ENCODE peak calls at places on chromosomes 4 and X, in ten cellular contexts. V is right lobe of liver, E is SK-N-MC, B is aorta, C is GM12865, I is endodermal cell, D is HCT116, P is mesenchymal stem cell, K is SK-N-SH, N is ovary. Z is an unnamed sample.

GRCh38 chr4:182918791-182919302 is 1.7 kb upstream of the DCTD start:
- DNase-seq in D (no peak), I (no peak), K (no peak), B (no peak), C (peak), V (no peak), N (no peak), E (no peak), P (peak), Z (peak)

GRCh38 chr4:7327341-7327885 is 107.3 kb downstream of the PSAPL1 start:
- DNase-seq in B (peak), I (no peak), E (no peak), V (no peak), N (no peak), K (no peak), C (no peak), D (no peak), P (no peak), Z (no peak)

GRCh38 chr4:156102411-156102810 is 148.7 kb upstream of the CTSO start:
- DNase-seq in V (no peak), E (peak), K (no peak), B (no peak), I (no peak), N (no peak), C (no peak), P (no peak), D (no peak), Z (no peak)

GRCh38 chr4:144295286-144295995 is 154.9 kb upstream of the GYPA start:
- DNase-seq in D (no peak), P (no peak), C (no peak), E (no peak), B (no peak), V (no peak), I (no peak), N (no peak), K (no peak), Z (no peak)

GRCh38 chr4:47213106-47213505 is 181.7 kb downstream of the GABRB1 start:
- DNase-seq in V (no peak), B (no peak), E (no peak), K (no peak), N (no peak), D (no peak), C (no peak), I (no peak), P (peak), Z (no peak)

GRCh38 chr4:165464338-165464737 is 85.5 kb downstream of the CPE start:
- DNase-seq in N (no peak), V (no peak), E (no peak), I (no peak), K (no peak), P (no peak), C (no peak), B (no peak), D (no peak), Z (no peak)

GRCh38 chrX:36443007-36443406 is 523.5 kb downstream of the CFAP47 start:
- DNase-seq in B (no peak), P (peak), V (no peak), N (no peak), E (no peak), K (no peak), I (no peak), D (no peak), C (no peak), Z (no peak)

GRCh38 chr4:8441499-8442091 is 1.0 kb downstream of the TRMT44 start:
- DNase-seq in V (no peak), K (no peak), B (no peak), P (no peak), E (no peak), D (no peak), I (no peak), N (no peak), C (no peak), Z (no peak)

GRCh38 chr4:8101213-8101781 is 57.3 kb downstream of the ABLIM2 start:
- DNase-seq in V (no peak), I (no peak), P (no peak), N (peak), E (no peak), D (no peak), C (no peak), B (no peak), K (no peak), Z (no peak)

GRCh38 chr4:110359076-110359475 is 116.9 kb upstream of the ENPEP start:
- DNase-seq in C (no peak), B (no peak), I (no peak), N (no peak), V (no peak), K (no peak), D (no peak), E (no peak), P (no peak), Z (no peak)

GRCh38 chr4:110361921-110362320 is 114.0 kb upstream of the ENPEP start:
- DNase-seq in B (no peak), P (peak), C (peak), I (no peak), E (peak), K (no peak), D (no peak), N (no peak), V (no peak), Z (peak)

GRCh38 chr4:110368409-110368808 is 107.5 kb upstream of the ENPEP start:
- DNase-seq in P (no peak), V (no peak), E (no peak), D (no peak), K (no peak), C (no peak), N (no peak), B (no peak), I (no peak), Z (no peak)

DNA sequence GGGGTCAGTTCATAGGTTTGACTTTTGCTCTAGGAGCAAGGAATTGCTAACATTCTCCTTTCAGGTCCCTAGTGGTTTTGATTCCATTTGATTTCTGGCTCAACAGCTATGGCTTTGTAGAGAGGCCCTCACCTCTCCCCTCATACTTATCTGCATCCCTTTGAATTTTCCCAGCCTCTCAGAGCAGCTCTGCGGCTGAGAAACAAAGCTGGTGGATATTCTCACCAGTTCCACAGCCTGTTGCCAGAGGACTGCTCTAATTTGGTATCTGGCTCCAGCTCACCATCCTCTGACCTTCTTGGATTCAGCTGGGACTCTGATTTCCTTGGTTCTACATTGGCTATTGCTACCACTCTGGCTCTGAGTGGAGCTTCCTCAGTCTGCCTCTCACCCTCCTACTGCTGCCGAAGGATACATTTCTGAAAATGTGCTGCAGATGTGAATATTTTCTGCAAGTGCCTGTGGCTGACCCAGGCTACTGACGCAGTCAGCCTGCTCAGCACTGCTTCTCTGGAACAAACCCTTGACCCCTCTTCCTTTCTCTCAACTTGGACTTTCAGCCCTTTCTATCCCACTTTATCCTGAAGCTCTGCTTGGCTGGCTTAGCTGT is 110.9 kb upstream of the ENPEP start:
- DNase-seq in E (no peak), P (peak), K (no peak), B (no peak), C (no peak), D (no peak), I (no peak), V (no peak), N (no peak), Z (no peak)
- H3K4me3 ChIP-seq in E (no peak), P (no peak), K (no peak), B (no peak), C (no peak), D (no peak), I (no peak), V (no peak), N (no peak), Z (no peak)

GRCh38 chr4:148447672-148448071 is 5.5 kb upstream of the NR3C2 start:
- DNase-seq in C (no peak), K (no peak), N (peak), V (no peak), E (peak), I (no peak), P (no peak), B (no peak), D (no peak), Z (no peak)
- H3K4me3 ChIP-seq in C (no peak), K (no peak), N (no peak), V (no peak), E (peak), I (no peak), P (no peak), B (no peak), D (no peak), Z (no peak)

GRCh38 chr4:118894034-118894433 is 5.4 kb downstream of the SYNPO2 start:
- DNase-seq in C (no peak), D (no peak), N (no peak), B (no peak), K (no peak), V (no peak), I (no peak), P (no peak), E (no peak), Z (no peak)
- H3K4me3 ChIP-seq in C (no peak), D (no peak), N (no peak), B (peak), K (no peak), V (no peak), I (no peak), P (no peak), E (no peak), Z (no peak)

GRCh38 chr4:38672247-38673071 is 8.5 kb downstream of the KLF3 start:
- DNase-seq in P (no peak), B (no peak), C (no peak), K (peak), I (peak), E (no peak), N (peak), V (no peak), D (no peak), Z (no peak)

GRCh38 chr4:38675167-38676121 is 11.4 kb downstream of the KLF3 start:
- DNase-seq in V (peak), C (peak), D (peak), N (peak), B (peak), K (peak), P (peak), E (peak), I (peak), Z (no peak)

GRCh38 chr4:38674206-38675144 is 10.5 kb downstream of the KLF3 start:
- DNase-seq in V (no peak), C (no peak), N (no peak), P (peak), K (peak), E (no peak), I (peak), D (no peak), B (no peak), Z (no peak)

GRCh38 chr4:38671594-38671943 is 7.6 kb downstream of the KLF3 start:
- DNase-seq in K (no peak), V (no peak), P (no peak), I (no peak), C (peak), E (no peak), N (no peak), B (no peak), D (no peak), Z (no peak)

DNA sequence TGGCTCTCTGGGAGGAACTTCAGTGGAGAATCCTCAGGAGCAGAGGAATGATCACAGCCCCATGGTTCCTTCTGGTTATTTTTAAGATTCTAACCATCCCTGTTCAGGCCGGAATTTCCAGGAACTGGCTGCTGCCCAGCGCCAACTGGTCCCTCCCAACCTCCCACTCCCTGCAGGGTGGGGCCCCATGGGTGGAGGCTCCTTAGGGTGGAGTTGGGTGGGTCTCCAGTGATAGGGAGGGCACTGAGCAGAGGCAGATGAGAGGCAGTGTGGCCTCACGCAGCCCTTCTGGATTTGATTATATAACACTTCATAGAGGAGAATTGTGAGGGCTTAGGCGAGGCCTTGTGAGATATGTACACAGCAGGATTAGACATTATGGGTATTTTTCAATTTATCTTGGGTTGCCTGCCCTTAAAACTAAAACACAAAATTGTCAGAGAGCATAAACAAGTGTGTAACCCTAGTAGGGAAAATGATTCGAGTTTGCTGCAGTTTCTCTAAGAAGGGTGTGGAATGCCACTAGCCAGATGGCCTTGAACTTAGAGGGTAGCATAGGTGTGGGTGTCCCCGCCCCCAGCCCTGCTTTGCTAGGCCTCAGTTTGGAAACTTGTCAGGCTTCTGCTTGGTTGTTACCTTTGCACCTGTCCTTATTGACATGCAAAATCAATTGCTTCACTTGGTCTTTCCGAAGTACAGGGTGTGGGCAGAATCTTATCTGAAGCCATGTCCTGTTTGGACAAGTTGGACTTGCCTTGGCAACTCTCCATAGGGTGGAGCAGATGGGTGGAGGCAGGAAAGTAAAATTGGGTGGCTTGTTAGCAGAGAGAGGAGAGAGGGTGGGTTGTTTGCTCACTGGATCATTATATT is 9.3 kb downstream of the KLF3 start:
- DNase-seq in E (no peak), B (peak), N (peak), I (peak), C (no peak), V (peak), P (no peak), D (peak), K (peak), Z (no peak)
- H3K4me3 ChIP-seq in E (peak), B (no peak), N (no peak), I (no peak), C (no peak), V (no peak), P (no peak), D (peak), K (no peak), Z (no peak)

GRCh38 chrX:7115557-7115956 is 32.0 kb upstream of the STS start:
- DNase-seq in C (peak), I (no peak), E (no peak), B (no peak), V (no peak), P (peak), K (no peak), D (no peak), N (peak), Z (no peak)
- H3K4me3 ChIP-seq in C (no peak), I (no peak), E (no peak), B (no peak), V (no peak), P (no peak), K (no peak), D (no peak), N (no peak), Z (no peak)

DNA sequence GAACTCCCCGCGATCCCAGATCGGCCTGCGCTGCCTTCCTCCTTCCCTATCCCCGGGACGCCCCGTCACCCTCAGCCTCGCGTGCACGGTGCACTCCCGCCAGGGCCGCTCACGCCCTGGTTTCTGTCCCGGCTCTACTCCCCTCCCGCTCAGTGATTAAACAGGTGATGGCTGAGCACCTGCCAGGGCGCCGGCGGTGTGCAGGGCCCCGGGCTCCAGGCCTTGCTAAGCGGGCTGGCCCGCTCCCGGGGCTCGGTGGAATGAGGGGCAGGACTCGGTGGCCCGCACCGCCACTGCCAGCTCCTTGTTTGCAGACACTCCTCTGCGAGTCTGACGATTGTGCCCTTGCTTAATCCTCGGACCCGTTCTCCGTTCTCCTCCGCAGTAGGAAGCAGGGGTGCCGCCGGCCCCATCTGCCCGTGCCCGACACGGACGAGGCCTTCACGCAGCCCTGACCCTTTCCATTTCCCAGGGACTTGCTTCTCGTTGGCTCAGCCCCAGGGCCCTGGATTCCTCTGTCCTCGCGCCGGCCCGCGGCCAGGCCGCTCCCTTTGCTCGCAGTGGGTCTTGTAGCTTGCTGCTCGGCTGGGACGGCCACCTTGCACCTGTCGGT is 143.5 kb downstream of the TRIML1 start:
- DNase-seq in N (no peak), V (no peak), K (no peak), P (no peak), I (peak), C (no peak), D (no peak), E (no peak), B (no peak), Z (no peak)
- H3K4me3 ChIP-seq in N (no peak), V (no peak), K (no peak), P (no peak), I (peak), C (no peak), D (no peak), E (no peak), B (no peak), Z (no peak)

DNA sequence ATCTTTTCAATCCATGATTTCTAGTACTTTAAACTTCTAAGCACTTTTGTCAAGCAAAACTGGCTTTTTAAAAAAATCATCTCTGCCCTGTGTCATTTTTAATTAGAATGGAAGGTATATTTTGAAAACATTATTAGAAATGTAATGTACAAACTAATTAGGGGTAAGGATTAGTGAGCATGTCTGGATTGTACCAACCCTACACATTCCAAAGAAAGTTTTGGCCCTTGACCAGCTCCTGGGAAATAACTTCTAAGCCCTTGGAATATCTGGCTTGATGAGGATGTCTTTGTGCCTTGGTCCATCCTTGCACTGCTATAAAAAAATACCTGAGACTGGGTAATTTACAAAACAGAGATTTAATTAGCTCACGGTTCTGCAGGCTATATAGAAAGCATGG is 876.5 kb downstream of the RAPGEF2 start:
- DNase-seq in P (no peak), N (no peak), C (no peak), I (no peak), D (no peak), V (no peak), B (no peak), K (no peak), E (no peak), Z (no peak)
- H3K4me3 ChIP-seq in P (no peak), N (no peak), C (no peak), I (no peak), D (no peak), V (no peak), B (no peak), K (no peak), E (no peak), Z (no peak)

GRCh38 chr4:40672528-40673522 is 43.2 kb upstream of the RBM47 start:
- DNase-seq in P (peak), K (no peak), C (peak), N (no peak), B (peak), D (peak), E (peak), I (peak), V (peak), Z (peak)
- H3K4me3 ChIP-seq in P (no peak), K (no peak), C (peak), N (no peak), B (no peak), D (peak), E (peak), I (no peak), V (no peak), Z (no peak)

DNA sequence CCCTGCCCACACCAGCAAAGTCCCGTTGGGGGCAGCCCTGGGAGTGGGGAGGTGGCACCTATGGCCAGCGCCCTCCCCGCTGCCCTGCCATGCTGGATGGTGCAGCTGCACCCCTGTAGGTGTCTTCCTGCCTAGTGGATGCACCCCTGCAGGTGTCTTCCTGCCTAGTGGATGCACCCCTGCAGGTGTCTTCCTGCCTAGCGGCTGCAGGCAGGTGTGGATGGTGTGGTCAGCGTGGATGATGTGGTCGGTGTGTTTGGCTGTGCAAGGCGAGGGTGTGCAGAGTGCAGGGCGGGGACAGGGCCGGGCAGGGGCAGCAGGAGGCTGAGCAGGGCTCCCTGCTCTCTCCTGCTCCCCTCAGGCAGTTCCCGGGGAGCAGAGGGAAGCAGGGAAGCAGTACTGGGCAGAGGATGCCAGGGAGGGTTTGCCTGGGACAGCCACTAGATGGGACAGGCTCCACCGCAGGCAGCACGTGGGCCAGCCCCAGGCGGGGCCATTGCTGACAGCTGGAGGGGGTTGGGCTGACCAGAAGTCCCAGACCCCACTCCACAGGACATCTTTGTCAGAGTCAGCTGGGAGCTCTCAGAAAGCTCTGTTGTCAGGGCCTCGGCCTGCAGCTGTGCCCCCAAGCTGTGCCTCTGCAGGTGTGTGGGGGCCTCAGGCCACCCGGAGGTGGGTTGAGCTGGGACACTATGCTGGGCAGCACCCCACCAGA is 23.6 kb downstream of the DOK7 start:
- DNase-seq in P (no peak), D (no peak), K (peak), N (no peak), I (no peak), B (no peak), V (no peak), E (no peak), C (no peak), Z (no peak)
- H3K4me3 ChIP-seq in P (no peak), D (no peak), K (no peak), N (no peak), I (no peak), B (no peak), V (no peak), E (no peak), C (no peak), Z (no peak)

GRCh38 chr4:80071643-80072606 is 1.1 kb downstream of the ANTXR2 start:
- DNase-seq in C (peak), N (peak), P (peak), I (peak), B (peak), K (no peak), D (no peak), E (no peak), V (peak), Z (no peak)

GRCh38 chr4:80070880-80071620 is 2.0 kb downstream of the ANTXR2 start:
- DNase-seq in I (no peak), K (no peak), C (no peak), V (no peak), B (no peak), P (peak), E (no peak), D (no peak), N (no peak), Z (no peak)

GRCh38 chr4:80072607-80073361 is at the start of gene ANTXR2:
- DNase-seq in V (peak), E (no peak), I (peak), C (peak), B (peak), D (peak), K (peak), N (peak), P (peak), Z (peak)

GRCh38 chr4:80069108-80069836 is 3.8 kb downstream of the ANTXR2 start:
- DNase-seq in N (no peak), C (no peak), V (no peak), I (no peak), K (no peak), P (no peak), E (no peak), B (no peak), D (no peak), Z (no peak)

GRCh38 chr4:80069837-80070788 is 2.9 kb downstream of the ANTXR2 start:
- DNase-seq in K (no peak), C (peak), E (no peak), D (peak), P (peak), V (no peak), I (no peak), N (no peak), B (no peak), Z (no peak)
- H3K4me3 ChIP-seq in K (peak), C (no peak), E (no peak), D (no peak), P (no peak), V (no peak), I (no peak), N (peak), B (no peak), Z (peak)

Z was measured in HL-60.